ENCODE peak calls at places on chromosomes 12 and 14, in four cellular contexts. One of them, this sample, is unnamed.

GRCh38 chr12:11941601-11942360 is 129.0 kb upstream of the BCL2L14 start:
- DNase-seq in HCT116: no peak
- DNase-seq in HepG2: no peak
- DNase-seq in SK-N-MC: no peak
- DNase-seq in this sample: no peak

GRCh38 chr12:46811185-46811584 is 14.6 kb downstream of the SLC38A4 start:
- DNase-seq in HCT116: no peak
- DNase-seq in HepG2: no peak
- DNase-seq in SK-N-MC: no peak
- DNase-seq in this sample: no peak

GRCh38 chr12:14910090-14910915 is 24.6 kb upstream of the MGP start:
- DNase-seq in HCT116: peak; percentile 55
- DNase-seq in HepG2: no peak
- DNase-seq in SK-N-MC: no peak
- DNase-seq in this sample: peak; percentile 87

GRCh38 chr14:24425704-24426103 is 3.8 kb downstream of the CBLN3 start:
- DNase-seq in HCT116: no peak
- DNase-seq in HepG2: peak; percentile 63
- DNase-seq in SK-N-MC: no peak
- DNase-seq in this sample: peak; percentile 83

GRCh38 chr12:97380440-97380839 is 82.2 kb upstream of the RMST start:
- DNase-seq in HCT116: no peak
- DNase-seq in HepG2: peak; percentile 63
- DNase-seq in SK-N-MC: no peak
- DNase-seq in this sample: no peak

GRCh38 chr12:14561677-14562076 is 6.0 kb downstream of the PLBD1 start:
- DNase-seq in HCT116: no peak
- DNase-seq in HepG2: no peak
- DNase-seq in SK-N-MC: no peak
- DNase-seq in this sample: no peak

GRCh38 chr12:131608740-131609665 is 101.9 kb upstream of the SFSWAP start:
- DNase-seq in HCT116: peak; percentile 43
- DNase-seq in HepG2: peak; percentile 21
- DNase-seq in SK-N-MC: no peak
- DNase-seq in this sample: peak; percentile 14

GRCh38 chr12:109679716-109680520 is 33.7 kb upstream of the FAM222A start:
- DNase-seq in HCT116: no peak
- DNase-seq in HepG2: no peak
- DNase-seq in SK-N-MC: no peak
- DNase-seq in this sample: no peak

GRCh38 chr12:123601602-123602489 is at the start of gene DDX55:
- DNase-seq in HCT116: peak; percentile 64
- DNase-seq in HepG2: peak; percentile 73
- DNase-seq in SK-N-MC: no peak
- DNase-seq in this sample: peak; percentile 83
- TF ChIP-seq POLR2AphosphoS5 in HCT116: peak; percentile 94
- TF ChIP-seq POLR2AphosphoS5 in HepG2: peak; percentile 92
- TF ChIP-seq POLR2AphosphoS5 in SK-N-MC: peak; percentile 98
- TF ChIP-seq POLR2AphosphoS5 in this sample: no peak

DNA sequence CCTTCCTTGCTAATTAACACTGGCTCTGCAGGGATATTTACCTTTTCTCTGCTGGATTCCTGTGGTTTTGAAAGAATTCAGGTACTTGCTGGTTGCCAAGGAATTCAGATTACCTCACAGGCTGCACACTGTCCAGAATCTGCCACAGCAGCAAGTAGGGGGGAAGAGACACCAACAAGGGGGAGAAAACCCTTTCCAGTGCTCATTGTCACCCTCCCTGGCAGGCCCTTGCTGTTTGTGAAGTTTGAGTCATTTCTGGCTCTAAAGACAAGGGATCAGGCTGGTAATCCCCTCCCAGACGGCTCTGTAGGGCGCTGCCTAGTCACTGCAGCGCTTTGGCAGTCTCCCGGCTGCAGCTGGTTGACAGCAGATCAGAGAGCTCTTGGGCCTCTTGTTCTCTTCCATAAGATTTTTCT is 50.8 kb downstream of the TTLL5 start:
- DNase-seq in HCT116: peak; percentile 34
- DNase-seq in HepG2: peak; percentile 96
- DNase-seq in SK-N-MC: no peak
- DNase-seq in this sample: peak; percentile 46
- TF ChIP-seq POLR2AphosphoS5 in HCT116: no peak
- TF ChIP-seq POLR2AphosphoS5 in HepG2: no peak
- TF ChIP-seq POLR2AphosphoS5 in SK-N-MC: no peak
- TF ChIP-seq POLR2AphosphoS5 in this sample: no peak

GRCh38 chr12:68831751-68832503 is 23.9 kb downstream of the MDM2 start:
- DNase-seq in HCT116: no peak
- DNase-seq in HepG2: no peak
- DNase-seq in SK-N-MC: no peak
- DNase-seq in this sample: no peak

GRCh38 chr12:68828669-68829068 is 20.7 kb downstream of the MDM2 start:
- DNase-seq in HCT116: no peak
- DNase-seq in HepG2: no peak
- DNase-seq in SK-N-MC: no peak
- DNase-seq in this sample: no peak

GRCh38 chr12:68833508-68833907 is 25.5 kb downstream of the MDM2 start:
- DNase-seq in HCT116: no peak
- DNase-seq in HepG2: no peak
- DNase-seq in SK-N-MC: no peak
- DNase-seq in this sample: no peak

GRCh38 chr12:68832504-68832867 is 24.5 kb downstream of the MDM2 start:
- DNase-seq in HCT116: no peak
- DNase-seq in HepG2: no peak
- DNase-seq in SK-N-MC: no peak
- DNase-seq in this sample: no peak

DNA sequence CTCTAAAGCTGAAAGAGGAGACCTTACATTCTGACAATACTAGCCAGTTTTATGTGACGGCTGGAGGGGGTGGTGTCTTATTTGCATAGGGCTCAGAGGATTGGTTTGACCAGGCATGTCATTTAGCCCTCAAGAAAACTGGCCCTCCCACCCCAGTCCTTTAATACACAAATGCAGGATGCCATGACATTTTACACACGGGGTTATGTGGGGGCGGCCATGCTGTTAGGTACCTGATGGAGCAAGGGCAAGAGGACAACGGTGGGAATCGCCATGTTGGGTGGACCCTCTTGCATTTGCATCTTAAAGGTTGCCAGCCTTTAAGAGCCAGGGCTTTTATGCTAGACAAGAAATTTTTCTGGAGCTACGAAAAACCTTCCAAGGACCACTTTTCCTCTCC is 23.3 kb downstream of the MDM2 start:
- DNase-seq in HCT116: no peak
- DNase-seq in HepG2: no peak
- DNase-seq in SK-N-MC: no peak
- DNase-seq in this sample: no peak
- TF ChIP-seq POLR2AphosphoS5 in HCT116: peak; percentile 11
- TF ChIP-seq POLR2AphosphoS5 in HepG2: no peak
- TF ChIP-seq POLR2AphosphoS5 in SK-N-MC: no peak
- TF ChIP-seq POLR2AphosphoS5 in this sample: peak; percentile 7

GRCh38 chr12:121825041-121825523 is 21.3 kb downstream of the SETD1B start:
- DNase-seq in HCT116: no peak
- DNase-seq in HepG2: no peak
- DNase-seq in SK-N-MC: no peak
- DNase-seq in this sample: no peak
- TF ChIP-seq POLR2AphosphoS5 in HCT116: no peak
- TF ChIP-seq POLR2AphosphoS5 in HepG2: no peak
- TF ChIP-seq POLR2AphosphoS5 in SK-N-MC: no peak
- TF ChIP-seq POLR2AphosphoS5 in this sample: no peak